ENCODE peak calls at places on chromosomes 6 and 20, in eight cellular contexts. One of them, this sample, is unnamed.

GRCh38 chr6:24205020-24205492 is 79.0 kb downstream of the NRSN1 start:
- DNase-seq in neuronal stem cell: peak
- DNase-seq in memory B cell: no peak
- DNase-seq in epithelial cell of esophagus: peak
- DNase-seq in T47D: no peak
- DNase-seq in naive thymus-derived CD8-positive, alpha-beta T cell: no peak
- DNase-seq in stimulated activated CD8-positive, alpha-beta memory T cell treated with anti-CD3 and anti-CD28 coated beads, Interleukin-15, amount 100 ng/mL, for 24 hours: no peak
- DNase-seq in Calu3: peak
- DNase-seq in this sample: peak

GRCh38 chr6:124203812-124204167 is 400.1 kb downstream of the NKAIN2 start:
- DNase-seq in neuronal stem cell: no peak
- DNase-seq in memory B cell: no peak
- DNase-seq in epithelial cell of esophagus: peak
- DNase-seq in T47D: no peak
- DNase-seq in naive thymus-derived CD8-positive, alpha-beta T cell: no peak
- DNase-seq in stimulated activated CD8-positive, alpha-beta memory T cell treated with anti-CD3 and anti-CD28 coated beads, Interleukin-15, amount 100 ng/mL, for 24 hours: no peak
- DNase-seq in Calu3: no peak
- DNase-seq in this sample: no peak

GRCh38 chr20:1330075-1330830 is 1.3 kb upstream of the SDCBP2 start:
- DNase-seq in neuronal stem cell: no peak
- DNase-seq in memory B cell: peak
- DNase-seq in epithelial cell of esophagus: peak
- DNase-seq in T47D: no peak
- DNase-seq in naive thymus-derived CD8-positive, alpha-beta T cell: peak
- DNase-seq in stimulated activated CD8-positive, alpha-beta memory T cell treated with anti-CD3 and anti-CD28 coated beads, Interleukin-15, amount 100 ng/mL, for 24 hours: no peak
- DNase-seq in Calu3: peak
- DNase-seq in this sample: no peak

GRCh38 chr6:83071023-83071422 is 3.6 kb downstream of the DOP1A start:
- DNase-seq in neuronal stem cell: no peak
- DNase-seq in memory B cell: peak
- DNase-seq in epithelial cell of esophagus: peak
- DNase-seq in T47D: no peak
- DNase-seq in naive thymus-derived CD8-positive, alpha-beta T cell: no peak
- DNase-seq in stimulated activated CD8-positive, alpha-beta memory T cell treated with anti-CD3 and anti-CD28 coated beads, Interleukin-15, amount 100 ng/mL, for 24 hours: no peak
- DNase-seq in Calu3: no peak
- DNase-seq in this sample: no peak

GRCh38 chr6:8619853-8620252 is 184.5 kb upstream of the SLC35B3 start:
- DNase-seq in neuronal stem cell: no peak
- DNase-seq in memory B cell: no peak
- DNase-seq in epithelial cell of esophagus: no peak
- DNase-seq in T47D: no peak
- DNase-seq in naive thymus-derived CD8-positive, alpha-beta T cell: no peak
- DNase-seq in stimulated activated CD8-positive, alpha-beta memory T cell treated with anti-CD3 and anti-CD28 coated beads, Interleukin-15, amount 100 ng/mL, for 24 hours: no peak
- DNase-seq in Calu3: no peak
- DNase-seq in this sample: no peak

GRCh38 chr20:3681931-3682820 is at the start of gene ADAM33:
- DNase-seq in neuronal stem cell: no peak
- DNase-seq in memory B cell: no peak
- DNase-seq in epithelial cell of esophagus: no peak
- DNase-seq in T47D: no peak
- DNase-seq in naive thymus-derived CD8-positive, alpha-beta T cell: no peak
- DNase-seq in stimulated activated CD8-positive, alpha-beta memory T cell treated with anti-CD3 and anti-CD28 coated beads, Interleukin-15, amount 100 ng/mL, for 24 hours: no peak
- DNase-seq in Calu3: peak
- DNase-seq in this sample: no peak

GRCh38 chr6:13725570-13725969 is 13.9 kb upstream of the RANBP9 start:
- DNase-seq in neuronal stem cell: no peak
- DNase-seq in memory B cell: no peak
- DNase-seq in epithelial cell of esophagus: peak
- DNase-seq in T47D: peak
- DNase-seq in naive thymus-derived CD8-positive, alpha-beta T cell: no peak
- DNase-seq in stimulated activated CD8-positive, alpha-beta memory T cell treated with anti-CD3 and anti-CD28 coated beads, Interleukin-15, amount 100 ng/mL, for 24 hours: no peak
- DNase-seq in Calu3: peak
- DNase-seq in this sample: peak

GRCh38 chr20:62476074-62476838 is 461 bp upstream of the GATA5 start:
- DNase-seq in neuronal stem cell: no peak
- DNase-seq in memory B cell: no peak
- DNase-seq in epithelial cell of esophagus: no peak
- DNase-seq in T47D: peak
- DNase-seq in naive thymus-derived CD8-positive, alpha-beta T cell: no peak
- DNase-seq in stimulated activated CD8-positive, alpha-beta memory T cell treated with anti-CD3 and anti-CD28 coated beads, Interleukin-15, amount 100 ng/mL, for 24 hours: no peak
- DNase-seq in Calu3: peak
- DNase-seq in this sample: no peak

GRCh38 chr20:24533449-24533848 is 64.0 kb downstream of the SYNDIG1 start:
- DNase-seq in neuronal stem cell: no peak
- DNase-seq in memory B cell: no peak
- DNase-seq in epithelial cell of esophagus: no peak
- DNase-seq in T47D: no peak
- DNase-seq in naive thymus-derived CD8-positive, alpha-beta T cell: no peak
- DNase-seq in stimulated activated CD8-positive, alpha-beta memory T cell treated with anti-CD3 and anti-CD28 coated beads, Interleukin-15, amount 100 ng/mL, for 24 hours: no peak
- DNase-seq in Calu3: no peak
- DNase-seq in this sample: no peak

GRCh38 chr20:46959081-46959692 is 64.5 kb downstream of the EYA2 start:
- DNase-seq in neuronal stem cell: no peak
- DNase-seq in memory B cell: no peak
- DNase-seq in epithelial cell of esophagus: peak
- DNase-seq in T47D: no peak
- DNase-seq in naive thymus-derived CD8-positive, alpha-beta T cell: no peak
- DNase-seq in stimulated activated CD8-positive, alpha-beta memory T cell treated with anti-CD3 and anti-CD28 coated beads, Interleukin-15, amount 100 ng/mL, for 24 hours: no peak
- DNase-seq in Calu3: peak
- DNase-seq in this sample: peak

GRCh38 chr6:108946695-108947094 is 98.5 kb downstream of the ARMC2 start:
- DNase-seq in neuronal stem cell: no peak
- DNase-seq in memory B cell: no peak
- DNase-seq in epithelial cell of esophagus: peak
- DNase-seq in T47D: no peak
- DNase-seq in naive thymus-derived CD8-positive, alpha-beta T cell: no peak
- DNase-seq in stimulated activated CD8-positive, alpha-beta memory T cell treated with anti-CD3 and anti-CD28 coated beads, Interleukin-15, amount 100 ng/mL, for 24 hours: no peak
- DNase-seq in Calu3: no peak
- DNase-seq in this sample: peak

GRCh38 chr6:5132741-5133140 is 47.6 kb downstream of the PPP1R3G start:
- DNase-seq in neuronal stem cell: no peak
- DNase-seq in memory B cell: peak
- DNase-seq in epithelial cell of esophagus: no peak
- DNase-seq in T47D: no peak
- DNase-seq in naive thymus-derived CD8-positive, alpha-beta T cell: no peak
- DNase-seq in stimulated activated CD8-positive, alpha-beta memory T cell treated with anti-CD3 and anti-CD28 coated beads, Interleukin-15, amount 100 ng/mL, for 24 hours: no peak
- DNase-seq in Calu3: no peak
- DNase-seq in this sample: no peak

GRCh38 chr20:8367679-8368078 is 235.6 kb downstream of the PLCB1 start:
- DNase-seq in neuronal stem cell: no peak
- DNase-seq in memory B cell: no peak
- DNase-seq in epithelial cell of esophagus: no peak
- DNase-seq in T47D: no peak
- DNase-seq in naive thymus-derived CD8-positive, alpha-beta T cell: no peak
- DNase-seq in stimulated activated CD8-positive, alpha-beta memory T cell treated with anti-CD3 and anti-CD28 coated beads, Interleukin-15, amount 100 ng/mL, for 24 hours: no peak
- DNase-seq in Calu3: no peak
- DNase-seq in this sample: no peak

GRCh38 chr6:142568857-142569597 is 267.2 kb downstream of the ADGRG6 start:
- DNase-seq in neuronal stem cell: no peak
- DNase-seq in memory B cell: no peak
- DNase-seq in epithelial cell of esophagus: peak
- DNase-seq in T47D: peak
- DNase-seq in naive thymus-derived CD8-positive, alpha-beta T cell: no peak
- DNase-seq in stimulated activated CD8-positive, alpha-beta memory T cell treated with anti-CD3 and anti-CD28 coated beads, Interleukin-15, amount 100 ng/mL, for 24 hours: no peak
- DNase-seq in Calu3: no peak
- DNase-seq in this sample: peak

GRCh38 chr6:56055066-56055465 is 179.7 kb upstream of the BMP5 start:
- DNase-seq in neuronal stem cell: no peak
- DNase-seq in memory B cell: no peak
- DNase-seq in epithelial cell of esophagus: peak
- DNase-seq in T47D: no peak
- DNase-seq in naive thymus-derived CD8-positive, alpha-beta T cell: no peak
- DNase-seq in stimulated activated CD8-positive, alpha-beta memory T cell treated with anti-CD3 and anti-CD28 coated beads, Interleukin-15, amount 100 ng/mL, for 24 hours: no peak
- DNase-seq in Calu3: no peak
- DNase-seq in this sample: no peak

GRCh38 chr20:59650418-59650817 is 46.1 kb downstream of the PHACTR3 start:
- DNase-seq in neuronal stem cell: no peak
- DNase-seq in memory B cell: no peak
- DNase-seq in epithelial cell of esophagus: no peak
- DNase-seq in T47D: no peak
- DNase-seq in naive thymus-derived CD8-positive, alpha-beta T cell: no peak
- DNase-seq in stimulated activated CD8-positive, alpha-beta memory T cell treated with anti-CD3 and anti-CD28 coated beads, Interleukin-15, amount 100 ng/mL, for 24 hours: no peak
- DNase-seq in Calu3: no peak
- DNase-seq in this sample: no peak

GRCh38 chr6:40171343-40171742 is 237.1 kb upstream of the MOCS1 start:
- DNase-seq in neuronal stem cell: no peak
- DNase-seq in memory B cell: no peak
- DNase-seq in epithelial cell of esophagus: peak
- DNase-seq in T47D: no peak
- DNase-seq in naive thymus-derived CD8-positive, alpha-beta T cell: no peak
- DNase-seq in stimulated activated CD8-positive, alpha-beta memory T cell treated with anti-CD3 and anti-CD28 coated beads, Interleukin-15, amount 100 ng/mL, for 24 hours: no peak
- DNase-seq in Calu3: no peak
- DNase-seq in this sample: no peak

GRCh38 chr6:30990422-30991086 is 7.0 kb downstream of the MUC21 start:
- DNase-seq in neuronal stem cell: no peak
- DNase-seq in memory B cell: no peak
- DNase-seq in epithelial cell of esophagus: no peak
- DNase-seq in T47D: no peak
- DNase-seq in naive thymus-derived CD8-positive, alpha-beta T cell: no peak
- DNase-seq in stimulated activated CD8-positive, alpha-beta memory T cell treated with anti-CD3 and anti-CD28 coated beads, Interleukin-15, amount 100 ng/mL, for 24 hours: no peak
- DNase-seq in Calu3: no peak
- DNase-seq in this sample: no peak

GRCh38 chr6:154930490-154930889 is 64.6 kb upstream of the TIAM2 start:
- DNase-seq in neuronal stem cell: no peak
- DNase-seq in memory B cell: no peak
- DNase-seq in epithelial cell of esophagus: no peak
- DNase-seq in T47D: no peak
- DNase-seq in naive thymus-derived CD8-positive, alpha-beta T cell: no peak
- DNase-seq in stimulated activated CD8-positive, alpha-beta memory T cell treated with anti-CD3 and anti-CD28 coated beads, Interleukin-15, amount 100 ng/mL, for 24 hours: no peak
- DNase-seq in Calu3: no peak
- DNase-seq in this sample: no peak

GRCh38 chr20:57335392-57335791 is 5.8 kb downstream of the SPO11 start:
- DNase-seq in neuronal stem cell: no peak
- DNase-seq in memory B cell: no peak
- DNase-seq in epithelial cell of esophagus: peak
- DNase-seq in T47D: no peak
- DNase-seq in naive thymus-derived CD8-positive, alpha-beta T cell: no peak
- DNase-seq in stimulated activated CD8-positive, alpha-beta memory T cell treated with anti-CD3 and anti-CD28 coated beads, Interleukin-15, amount 100 ng/mL, for 24 hours: no peak
- DNase-seq in Calu3: no peak
- DNase-seq in this sample: no peak

GRCh38 chr6:15062311-15063252 is 183.3 kb upstream of the JARID2 start:
- DNase-seq in neuronal stem cell: no peak
- DNase-seq in memory B cell: no peak
- DNase-seq in epithelial cell of esophagus: peak
- DNase-seq in T47D: no peak
- DNase-seq in naive thymus-derived CD8-positive, alpha-beta T cell: no peak
- DNase-seq in stimulated activated CD8-positive, alpha-beta memory T cell treated with anti-CD3 and anti-CD28 coated beads, Interleukin-15, amount 100 ng/mL, for 24 hours: no peak
- DNase-seq in Calu3: no peak
- DNase-seq in this sample: peak

GRCh38 chr6:170097505-170098427 is 193.1 kb downstream of the DLL1 start:
- DNase-seq in neuronal stem cell: no peak
- DNase-seq in memory B cell: no peak
- DNase-seq in epithelial cell of esophagus: no peak
- DNase-seq in T47D: no peak
- DNase-seq in naive thymus-derived CD8-positive, alpha-beta T cell: no peak
- DNase-seq in stimulated activated CD8-positive, alpha-beta memory T cell treated with anti-CD3 and anti-CD28 coated beads, Interleukin-15, amount 100 ng/mL, for 24 hours: no peak
- DNase-seq in Calu3: no peak
- DNase-seq in this sample: no peak

GRCh38 chr6:126628125-126628524 is 288.2 kb downstream of the CENPW start:
- DNase-seq in neuronal stem cell: no peak
- DNase-seq in memory B cell: no peak
- DNase-seq in epithelial cell of esophagus: no peak
- DNase-seq in T47D: no peak
- DNase-seq in naive thymus-derived CD8-positive, alpha-beta T cell: no peak
- DNase-seq in stimulated activated CD8-positive, alpha-beta memory T cell treated with anti-CD3 and anti-CD28 coated beads, Interleukin-15, amount 100 ng/mL, for 24 hours: no peak
- DNase-seq in Calu3: no peak
- DNase-seq in this sample: no peak

GRCh38 chr6:33317418-33317667 is 201 bp downstream of the ZBTB22 start:
- DNase-seq in neuronal stem cell: no peak
- DNase-seq in memory B cell: no peak
- DNase-seq in epithelial cell of esophagus: no peak
- DNase-seq in T47D: no peak
- DNase-seq in naive thymus-derived CD8-positive, alpha-beta T cell: no peak
- DNase-seq in stimulated activated CD8-positive, alpha-beta memory T cell treated with anti-CD3 and anti-CD28 coated beads, Interleukin-15, amount 100 ng/mL, for 24 hours: no peak
- DNase-seq in Calu3: no peak
- DNase-seq in this sample: no peak

GRCh38 chr6:46674410-46674809 is 13.3 kb upstream of the TDRD6 start:
- DNase-seq in neuronal stem cell: no peak
- DNase-seq in memory B cell: no peak
- DNase-seq in epithelial cell of esophagus: no peak
- DNase-seq in T47D: no peak
- DNase-seq in naive thymus-derived CD8-positive, alpha-beta T cell: no peak
- DNase-seq in stimulated activated CD8-positive, alpha-beta memory T cell treated with anti-CD3 and anti-CD28 coated beads, Interleukin-15, amount 100 ng/mL, for 24 hours: no peak
- DNase-seq in Calu3: no peak
- DNase-seq in this sample: no peak

GRCh38 chr20:63955281-63955845 is 853 bp downstream of the UCKL1 start:
- DNase-seq in neuronal stem cell: no peak
- DNase-seq in memory B cell: no peak
- DNase-seq in epithelial cell of esophagus: peak
- DNase-seq in T47D: peak
- DNase-seq in naive thymus-derived CD8-positive, alpha-beta T cell: no peak
- DNase-seq in stimulated activated CD8-positive, alpha-beta memory T cell treated with anti-CD3 and anti-CD28 coated beads, Interleukin-15, amount 100 ng/mL, for 24 hours: no peak
- DNase-seq in Calu3: peak
- DNase-seq in this sample: peak

GRCh38 chr20:15584507-15584906 is 988.7 kb downstream of the KIF16B start:
- DNase-seq in neuronal stem cell: no peak
- DNase-seq in memory B cell: no peak
- DNase-seq in epithelial cell of esophagus: no peak
- DNase-seq in T47D: no peak
- DNase-seq in naive thymus-derived CD8-positive, alpha-beta T cell: no peak
- DNase-seq in stimulated activated CD8-positive, alpha-beta memory T cell treated with anti-CD3 and anti-CD28 coated beads, Interleukin-15, amount 100 ng/mL, for 24 hours: no peak
- DNase-seq in Calu3: no peak
- DNase-seq in this sample: no peak

GRCh38 chr6:132133734-132134490 is 182.7 kb upstream of the CCN2 start:
- DNase-seq in neuronal stem cell: no peak
- DNase-seq in memory B cell: no peak
- DNase-seq in epithelial cell of esophagus: no peak
- DNase-seq in T47D: no peak
- DNase-seq in naive thymus-derived CD8-positive, alpha-beta T cell: no peak
- DNase-seq in stimulated activated CD8-positive, alpha-beta memory T cell treated with anti-CD3 and anti-CD28 coated beads, Interleukin-15, amount 100 ng/mL, for 24 hours: no peak
- DNase-seq in Calu3: no peak
- DNase-seq in this sample: no peak

GRCh38 chr20:64220891-64221527 is 34.5 kb upstream of the PCMTD2 start:
- DNase-seq in neuronal stem cell: no peak
- DNase-seq in memory B cell: no peak
- DNase-seq in epithelial cell of esophagus: no peak
- DNase-seq in T47D: no peak
- DNase-seq in naive thymus-derived CD8-positive, alpha-beta T cell: no peak
- DNase-seq in stimulated activated CD8-positive, alpha-beta memory T cell treated with anti-CD3 and anti-CD28 coated beads, Interleukin-15, amount 100 ng/mL, for 24 hours: no peak
- DNase-seq in Calu3: no peak
- DNase-seq in this sample: no peak

GRCh38 chr20:51327251-51327841 is 215.2 kb downstream of the NFATC2 start:
- DNase-seq in neuronal stem cell: no peak
- DNase-seq in memory B cell: no peak
- DNase-seq in epithelial cell of esophagus: peak
- DNase-seq in T47D: no peak
- DNase-seq in naive thymus-derived CD8-positive, alpha-beta T cell: no peak
- DNase-seq in stimulated activated CD8-positive, alpha-beta memory T cell treated with anti-CD3 and anti-CD28 coated beads, Interleukin-15, amount 100 ng/mL, for 24 hours: no peak
- DNase-seq in Calu3: no peak
- DNase-seq in this sample: peak

GRCh38 chr20:4046926-4047325 is 31.6 kb upstream of the RNF24 start:
- DNase-seq in neuronal stem cell: no peak
- DNase-seq in memory B cell: no peak
- DNase-seq in epithelial cell of esophagus: no peak
- DNase-seq in T47D: no peak
- DNase-seq in naive thymus-derived CD8-positive, alpha-beta T cell: no peak
- DNase-seq in stimulated activated CD8-positive, alpha-beta memory T cell treated with anti-CD3 and anti-CD28 coated beads, Interleukin-15, amount 100 ng/mL, for 24 hours: no peak
- DNase-seq in Calu3: no peak
- DNase-seq in this sample: no peak

GRCh38 chr6:6008648-6009421 is 2.1 kb upstream of the NRN1 start:
- DNase-seq in neuronal stem cell: peak
- DNase-seq in memory B cell: peak
- DNase-seq in epithelial cell of esophagus: no peak
- DNase-seq in T47D: peak
- DNase-seq in naive thymus-derived CD8-positive, alpha-beta T cell: no peak
- DNase-seq in stimulated activated CD8-positive, alpha-beta memory T cell treated with anti-CD3 and anti-CD28 coated beads, Interleukin-15, amount 100 ng/mL, for 24 hours: no peak
- DNase-seq in Calu3: peak
- DNase-seq in this sample: peak